ENCODE peak calls at places on chromosomes 16 and 17, in six cellular contexts. L is PC-3, P is HCT116, K is GM23248, Q is GM23338, U is neural progenitor cell. I is an unnamed sample. For H3K36me3, the result is how much of the 10 kb centered on the place peaks cover.

GRCh38 chr17:58094118-58094517 is 10.9 kb downstream of the DYNLL2 start:
- DNase-seq in L (no peak), P (no peak), K (no peak), Q (no peak), U (no peak), I (no peak)

GRCh38 chr16:50602531-50603205 is 54.5 kb downstream of the NKD1 start:
- DNase-seq in L (peak), P (no peak), K (no peak), Q (no peak), U (no peak), I (no peak)

GRCh38 chr16:58027341-58028167 is 2.0 kb downstream of the MMP15 start:
- DNase-seq in L (peak), P (peak), K (peak), Q (peak), U (peak), I (peak)

GRCh38 chr16:46817961-46818360 is 13.0 kb downstream of the C16orf87 start:
- DNase-seq in L (no peak), P (no peak), K (peak), Q (peak), U (no peak), I (no peak)

GRCh38 chr17:41406205-41406604 is 8.8 kb upstream of the KRT31 start:
- DNase-seq in L (peak), P (no peak), K (no peak), Q (no peak), U (peak), I (no peak)

GRCh38 chr16:49600541-49600940 is 226.9 kb downstream of the C16orf78 start:
- DNase-seq in L (no peak), P (no peak), K (no peak), Q (no peak), U (no peak), I (no peak)

GRCh38 chr17:31433091-31433790 is 41.8 kb downstream of the RAB11FIP4 start:
- DNase-seq in L (no peak), P (no peak), K (no peak), Q (no peak), U (no peak), I (no peak)

GRCh38 chr17:37062036-37062435 is 113.3 kb downstream of the AATF start:
- DNase-seq in L (no peak), P (no peak), K (no peak), Q (no peak), U (no peak), I (no peak)

GRCh38 chr17:34182036-34182803 is 72.9 kb upstream of the CCL2 start:
- DNase-seq in L (no peak), P (no peak), K (no peak), Q (no peak), U (no peak), I (no peak)

GRCh38 chr16:30829130-30830071 is 42.4 kb upstream of the ZNF629 start:
- DNase-seq in L (no peak), P (no peak), K (no peak), Q (no peak), U (no peak), I (peak)

GRCh38 chr17:63841350-63842172 is 924 bp downstream of the SMARCD2 start:
- DNase-seq in L (peak), P (no peak), K (peak), Q (peak), U (peak), I (peak)

GRCh38 chr17:32769846-32770245 is 107.1 kb downstream of the MYO1D start:
- DNase-seq in L (peak), P (no peak), K (no peak), Q (peak), U (peak), I (no peak)

GRCh38 chr16:15041260-15042011 is 14.4 kb downstream of the NTAN1 start:
- DNase-seq in L (no peak), P (no peak), K (peak), Q (peak), U (peak), I (no peak)

GRCh38 chr16:3142327-3142726 is 7.5 kb downstream of the ZNF213 start:
- DNase-seq in L (no peak), P (no peak), K (no peak), Q (no peak), U (no peak), I (no peak)

GRCh38 chr17:58060596-58061191 is 22.5 kb upstream of the DYNLL2 start:
- DNase-seq in L (no peak), P (no peak), K (peak), Q (no peak), U (no peak), I (peak)

GRCh38 chr16:28835864-28836760 is 10.0 kb downstream of the TUFM start:
- DNase-seq in L (no peak), P (no peak), K (no peak), Q (no peak), U (no peak), I (no peak)

GRCh38 chr16:28836761-28837064 is 9.4 kb downstream of the TUFM start:
- DNase-seq in L (no peak), P (no peak), K (no peak), Q (no peak), U (no peak), I (no peak)

GRCh38 chr16:28837672-28838557 is 8.2 kb downstream of the TUFM start:
- DNase-seq in L (no peak), P (no peak), K (no peak), Q (no peak), U (no peak), I (no peak)

GRCh38 chr16:28834873-28835863 is 11.0 kb downstream of the TUFM start:
- DNase-seq in L (no peak), P (no peak), K (no peak), Q (no peak), U (no peak), I (no peak)

GRCh38 chr16:28834349-28834748 is 11.6 kb downstream of the ATXN2L start:
- DNase-seq in L (no peak), P (no peak), K (no peak), Q (no peak), U (no peak), I (no peak)
- H3K36me3 ChIP-seq in L (under half), P (half or more), K (half or more), Q (half or more), U (under half), I (under half)

DNA sequence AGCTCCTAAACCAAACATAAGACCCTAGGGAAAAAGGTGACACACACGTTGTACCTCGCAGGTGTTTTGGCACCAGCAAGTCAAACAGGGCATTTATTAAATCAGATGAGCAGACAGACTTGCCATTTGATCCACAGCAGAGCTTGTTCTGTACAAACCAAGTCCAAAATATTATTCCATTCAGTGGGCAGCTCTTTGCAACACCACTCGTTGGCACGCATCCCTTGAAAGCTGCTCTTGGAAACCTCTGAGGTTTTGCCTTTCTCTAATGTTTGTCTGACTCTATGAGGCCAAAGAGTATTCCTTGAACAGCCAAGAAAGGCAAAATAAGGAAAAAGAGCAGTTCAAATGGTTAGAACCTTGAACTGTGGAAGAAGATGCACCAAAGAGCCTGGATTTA is 12.7 kb downstream of the TMEM100 start:
- DNase-seq in L (no peak), P (no peak), K (no peak), Q (no peak), U (no peak), I (no peak)
- TF ChIP-seq EZH2phosphoT487 in L (no peak), P (no peak), K (no peak), Q (no peak), U (no peak), I (no peak)

GRCh38 chr16:56514845-56515244 is 5.0 kb downstream of the BBS2 start:
- DNase-seq in L (peak), P (no peak), K (peak), Q (no peak), U (no peak), I (no peak)

GRCh38 chr16:56512025-56512424 is 7.8 kb downstream of the BBS2 start:
- DNase-seq in L (no peak), P (no peak), K (no peak), Q (no peak), U (no peak), I (no peak)

GRCh38 chr16:56517206-56517605 is 2.6 kb downstream of the BBS2 start:
- DNase-seq in L (no peak), P (no peak), K (no peak), Q (no peak), U (no peak), I (no peak)

GRCh38 chr16:56515665-56516064 is 4.2 kb downstream of the BBS2 start:
- DNase-seq in L (no peak), P (no peak), K (no peak), Q (no peak), U (no peak), I (no peak)

DNA sequence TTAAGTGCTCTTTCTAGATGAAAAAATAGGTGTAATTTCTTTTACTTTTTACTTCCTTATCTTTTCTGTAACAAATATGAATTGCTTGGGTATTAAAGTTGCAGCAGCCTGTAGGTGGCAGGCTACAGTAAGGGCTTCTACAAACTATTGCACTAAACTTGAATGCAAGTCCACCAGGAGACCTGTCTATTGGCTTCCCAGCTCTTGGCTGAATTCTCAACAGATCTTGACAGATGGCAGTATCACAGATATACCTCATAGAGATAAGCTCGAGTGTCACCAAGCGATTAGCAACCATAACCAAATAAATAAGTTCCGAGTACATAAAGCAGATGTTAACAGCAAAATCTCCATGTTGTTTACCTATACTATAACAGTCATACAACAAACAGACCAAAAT is 5.9 kb downstream of the BBS2 start:
- DNase-seq in L (peak), P (peak), K (peak), Q (peak), U (peak), I (peak)
- H2AFZ ChIP-seq in L (no peak), P (no peak), K (no peak), Q (no peak), U (no peak), I (no peak)

GRCh38 chr17:50754521-50754920 is 12.8 kb downstream of the ANKRD40CL start:
- DNase-seq in L (no peak), P (no peak), K (no peak), Q (no peak), U (no peak), I (no peak)
- H3K36me3 ChIP-seq in L (half or more), P (under half), K (half or more), Q (under half), U (under half), I (under half)

GRCh38 chr17:27783440-27783839 is 16.9 kb downstream of the NOS2 start:
- DNase-seq in L (no peak), P (no peak), K (no peak), Q (no peak), U (no peak), I (no peak)
- TF ChIP-seq EZH2phosphoT487 in L (no peak), P (no peak), K (no peak), Q (no peak), U (no peak), I (no peak)